ENCODE peak calls at places on chromosome 19, in ten cellular contexts. C is MM.1S; V is stomach; Y is AG04450; K is psoas muscle; L is astrocyte; F is lower lobe of right lung; Z is adrenal gland; G is effector memory CD4-positive, alpha-beta T cell; M is cardiac muscle cell. O is an unnamed sample.
A peak's percentile ranks its signal among the peaks of the same experiment; 100 is the strongest.

GRCh38 chr19:2391118-2391725 is 31.2 kb downstream of the TMPRSS9 start:
- DNase-seq in C (peak; percentile 88), V (peak; percentile 32), Y (peak; percentile 33), K (no peak), L (peak; percentile 52), F (no peak), Z (peak; percentile 52), G (peak; percentile 6), M (peak; percentile 66), O (peak; percentile 91)

GRCh38 chr19:38684862-38685665 is 37.6 kb downstream of the ACTN4 start:
- DNase-seq in C (no peak), V (no peak), Y (no peak), K (no peak), L (no peak), F (no peak), Z (no peak), G (no peak), M (no peak), O (no peak)

GRCh38 chr19:47143322-47144073 is 12.9 kb downstream of the SAE1 start:
- DNase-seq in C (no peak), V (no peak), Y (no peak), K (no peak), L (no peak), F (no peak), Z (no peak), G (no peak), M (no peak), O (no peak)

GRCh38 chr19:750640-751423 is at the start of gene MISP:
- DNase-seq in C (no peak), V (peak; percentile 84), Y (no peak), K (no peak), L (no peak), F (peak; percentile 80), Z (no peak), G (no peak), M (no peak), O (no peak)

GRCh38 chr19:33772858-33773180 is 23.9 kb upstream of the KCTD15 start:
- DNase-seq in C (no peak), V (no peak), Y (no peak), K (no peak), L (no peak), F (no peak), Z (no peak), G (no peak), M (no peak), O (no peak)

GRCh38 chr19:13637664-13638063 is 126.7 kb upstream of the MRI1 start:
- DNase-seq in C (no peak), V (no peak), Y (no peak), K (no peak), L (no peak), F (no peak), Z (no peak), G (no peak), M (no peak), O (no peak)

GRCh38 chr19:6729573-6730152 is 7.7 kb downstream of the GPR108 start:
- DNase-seq in C (no peak), V (no peak), Y (no peak), K (no peak), L (no peak), F (no peak), Z (no peak), G (no peak), M (no peak), O (no peak)

GRCh38 chr19:399370-399769 is 9.6 kb downstream of the C2CD4C start:
- DNase-seq in C (no peak), V (no peak), Y (no peak), K (no peak), L (no peak), F (peak; percentile 30), Z (no peak), G (no peak), M (no peak), O (no peak)

GRCh38 chr19:39170398-39171231 is 26.1 kb upstream of the NCCRP1 start:
- DNase-seq in C (no peak), V (no peak), Y (no peak), K (no peak), L (no peak), F (no peak), Z (no peak), G (no peak), M (peak; percentile 74), O (no peak)

GRCh38 chr19:19474950-19475781 is 40.2 kb downstream of the TSSK6 start:
- DNase-seq in C (no peak), V (no peak), Y (no peak), K (peak; percentile 68), L (no peak), F (no peak), Z (peak; percentile 77), G (no peak), M (no peak), O (no peak)

GRCh38 chr19:42412223-42412622 is 15.0 kb downstream of the LIPE start:
- DNase-seq in C (no peak), V (no peak), Y (no peak), K (peak; percentile 64), L (no peak), F (peak; percentile 30), Z (no peak), G (no peak), M (no peak), O (peak; percentile 29)

DNA sequence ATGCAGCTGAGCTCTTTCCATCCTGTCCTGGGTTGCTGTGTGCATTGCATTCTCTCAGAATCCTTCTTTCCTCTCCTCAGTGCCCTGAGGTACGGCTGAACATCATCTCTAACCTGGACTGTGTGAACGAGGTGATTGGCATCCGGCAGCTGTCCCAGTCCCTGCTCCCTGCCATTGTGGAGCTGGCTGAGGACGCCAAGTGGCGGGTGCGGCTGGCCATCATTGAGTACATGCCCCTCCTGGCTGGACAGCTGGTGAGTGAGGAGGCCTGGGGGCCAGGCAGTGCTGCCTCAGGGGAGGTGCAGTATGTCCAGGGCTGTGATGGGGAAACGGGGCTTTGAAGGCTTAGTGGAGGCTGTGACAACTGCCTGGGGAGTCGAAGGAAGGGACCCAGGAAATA is 29.8 kb downstream of the PPP2R1A start:
- DNase-seq in C (no peak), V (peak; percentile 7), Y (no peak), K (no peak), L (no peak), F (no peak), Z (no peak), G (no peak), M (no peak), O (no peak)
- H3K9me3 ChIP-seq in C (no peaks in the 10 kb centered on the region), V (no peaks in the 10 kb centered on the region), Y (peaks cover 5% of the 10 kb centered on the region), K (no peaks in the 10 kb centered on the region), L (no peaks in the 10 kb centered on the region), F (no peaks in the 10 kb centered on the region), Z (no peaks in the 10 kb centered on the region), G (no peaks in the 10 kb centered on the region), M (no peaks in the 10 kb centered on the region), O (no peaks in the 10 kb centered on the region)

GRCh38 chr19:4916292-4917082 is 7.2 kb downstream of the UHRF1 start:
- DNase-seq in C (no peak), V (no peak), Y (no peak), K (no peak), L (no peak), F (no peak), Z (no peak), G (peak; percentile 13), M (no peak), O (no peak)
- H3K4me3 ChIP-seq in C (no peak overlapping the region), V (peak overlapping the region; percentile 38), Y (no peak overlapping the region), K (peak overlapping the region; percentile 39), L (no peak overlapping the region), F (peak overlapping the region; percentile 36), Z (no peak overlapping the region), G (peak overlapping the region; percentile 53), M (no peak overlapping the region), O (no peak overlapping the region)

GRCh38 chr19:52554216-52554971 is 15.7 kb upstream of the ZNF701 start:
- DNase-seq in C (no peak), V (no peak), Y (no peak), K (no peak), L (no peak), F (no peak), Z (no peak), G (no peak), M (no peak), O (no peak)

DNA sequence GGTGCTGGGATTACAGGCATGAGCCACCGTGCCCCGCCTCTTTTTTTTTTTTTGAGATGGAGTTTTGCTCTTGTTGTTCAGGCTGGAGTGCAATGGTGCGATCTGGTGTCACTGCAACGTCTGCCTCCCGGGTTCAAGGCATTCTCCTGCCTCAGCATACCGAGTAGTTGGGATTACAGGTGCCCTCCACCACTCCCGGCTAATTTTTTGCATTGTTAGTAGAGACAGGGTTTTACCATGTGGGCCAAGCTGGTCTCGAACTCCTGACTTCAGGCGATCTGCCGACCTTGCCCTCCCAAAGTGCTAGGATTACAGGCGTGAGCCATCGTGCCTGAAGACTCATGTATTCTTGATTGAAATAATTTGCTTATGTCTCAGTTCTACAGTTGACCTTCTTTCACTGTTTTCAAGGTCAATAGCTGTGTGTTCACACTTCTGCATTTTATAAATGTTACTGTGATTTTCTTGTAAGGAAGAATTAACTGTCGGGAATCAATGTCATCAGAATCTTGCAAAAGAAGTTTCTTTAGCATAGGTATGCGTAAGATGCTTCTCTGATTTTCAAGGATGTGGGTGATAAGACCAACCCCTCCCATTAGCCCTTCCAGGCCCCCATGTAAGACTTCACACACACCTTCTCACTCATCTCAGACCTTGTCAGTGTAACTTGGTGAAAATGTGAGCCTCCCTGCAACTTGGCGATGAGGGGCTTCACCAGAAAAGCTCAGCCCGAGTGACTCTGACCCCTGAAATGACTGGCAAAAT is 12.7 kb upstream of the ZNF701 start:
- DNase-seq in C (no peak), V (no peak), Y (no peak), K (no peak), L (no peak), F (no peak), Z (no peak), G (no peak), M (no peak), O (no peak)
- H3K9me3 ChIP-seq in C (no peaks in the 10 kb centered on the region), V (peaks cover 99% of the 10 kb centered on the region), Y (peaks cover 72% of the 10 kb centered on the region), K (peaks cover 74% of the 10 kb centered on the region), L (peaks cover 46% of the 10 kb centered on the region), F (peaks cover 92% of the 10 kb centered on the region), Z (no peaks in the 10 kb centered on the region), G (peaks cover 38% of the 10 kb centered on the region), M (peaks cover 3% of the 10 kb centered on the region), O (peaks cover 93% of the 10 kb centered on the region)

GRCh38 chr19:48961051-48961649 is 4.0 kb upstream of the FTL start:
- DNase-seq in C (no peak), V (no peak), Y (no peak), K (no peak), L (no peak), F (no peak), Z (no peak), G (no peak), M (no peak), O (no peak)

GRCh38 chr19:48962849-48963165 is 2.3 kb upstream of the FTL start:
- DNase-seq in C (no peak), V (no peak), Y (no peak), K (no peak), L (no peak), F (no peak), Z (no peak), G (no peak), M (no peak), O (no peak)

GRCh38 chr19:48961673-48962028 is 3.5 kb upstream of the FTL start:
- DNase-seq in C (no peak), V (no peak), Y (no peak), K (no peak), L (no peak), F (no peak), Z (no peak), G (no peak), M (no peak), O (no peak)

GRCh38 chr19:48963371-48964204 is 1.5 kb upstream of the FTL start:
- DNase-seq in C (peak; percentile 43), V (peak; percentile 77), Y (no peak), K (peak; percentile 88), L (peak; percentile 51), F (peak; percentile 83), Z (peak; percentile 68), G (peak; percentile 23), M (peak; percentile 55), O (peak; percentile 81)

GRCh38 chr19:48962029-48962848 is 2.9 kb upstream of the FTL start:
- DNase-seq in C (peak; percentile 59), V (peak; percentile 79), Y (no peak), K (peak; percentile 77), L (no peak), F (peak; percentile 90), Z (peak; percentile 59), G (no peak), M (no peak), O (peak; percentile 33)
- H3K4me3 ChIP-seq in C (peak overlapping the region; percentile 7), V (peak overlapping the region; percentile 6), Y (no peak overlapping the region), K (no peak overlapping the region), L (no peak overlapping the region), F (peak overlapping the region; percentile 34), Z (no peak overlapping the region), G (no peak overlapping the region), M (no peak overlapping the region), O (no peak overlapping the region)

O was measured in adipocyte.